ENCODE peak calls at places on chromosomes 2 and 18, in five cellular contexts. C, W, O, U and F are unnamed samples.

GRCh38 chr18:24934231-24934932 is 417.6 kb downstream of the ZNF521 start:
- DNase-seq in C (no peak), W (no peak), O (no peak), U (no peak), F (no peak)

GRCh38 chr18:34929336-34929780 is 111.9 kb upstream of the MAPRE2 start:
- DNase-seq in C (no peak), W (no peak), O (peak; percentile 49), U (no peak), F (no peak)

GRCh38 chr18:58901783-58902182 is 37.1 kb downstream of the ZNF532 start:
- DNase-seq in C (no peak), W (no peak), O (no peak), U (no peak), F (no peak)

GRCh38 chr2:150643106-150643730 is 155.8 kb upstream of the RND3 start:
- DNase-seq in C (no peak), W (no peak), O (no peak), U (no peak), F (no peak)

GRCh38 chr2:79940366-79940765 is 364.2 kb downstream of the LRRTM1 start:
- DNase-seq in C (no peak), W (no peak), O (no peak), U (no peak), F (no peak)

GRCh38 chr2:36367497-36368353 is 12.1 kb downstream of the CRIM1 start:
- DNase-seq in C (no peak), W (no peak), O (no peak), U (no peak), F (no peak)

GRCh38 chr2:96891591-96892333 is 21.9 kb upstream of the SEMA4C start:
- DNase-seq in C (no peak), W (peak; percentile 78), O (no peak), U (no peak), F (peak; percentile 24)

GRCh38 chr2:241565413-241565812 is 6.9 kb downstream of the BOK start:
- DNase-seq in C (peak; percentile 62), W (peak; percentile 52), O (no peak), U (no peak), F (no peak)

GRCh38 chr2:201436141-201436540 is 15.1 kb downstream of the TRAK2 start:
- DNase-seq in C (no peak), W (no peak), O (no peak), U (no peak), F (no peak)

GRCh38 chr2:241007111-241007510 is 8.7 kb downstream of the SNED1 start:
- DNase-seq in C (no peak), W (peak; percentile 22), O (no peak), U (no peak), F (no peak)

GRCh38 chr2:218860950-218861381 is 1.4 kb downstream of the WNT6 start:
- DNase-seq in C (peak; percentile 87), W (peak; percentile 48), O (peak; percentile 71), U (peak; percentile 34), F (no peak)

GRCh38 chr2:190529486-190530104 is 4.9 kb downstream of the NEMP2 start:
- DNase-seq in C (no peak), W (no peak), O (no peak), U (no peak), F (no peak)

GRCh38 chr2:88097192-88097591 is 29.6 kb downstream of the SMYD1 start:
- DNase-seq in C (no peak), W (no peak), O (no peak), U (no peak), F (no peak)

GRCh38 chr18:8754995-8755955 is 49.9 kb downstream of the MTCL1 start:
- DNase-seq in C (no peak), W (no peak), O (no peak), U (peak; percentile 22), F (peak; percentile 85)

GRCh38 chr2:62307469-62308389 is 111.8 kb downstream of the B3GNT2 start:
- DNase-seq in C (no peak), W (no peak), O (no peak), U (peak; percentile 70), F (no peak)

GRCh38 chr2:75309596-75310290 is 110.4 kb upstream of the TACR1 start:
- DNase-seq in C (no peak), W (no peak), O (no peak), U (no peak), F (no peak)

GRCh38 chr2:75311521-75311920 is 112.2 kb upstream of the TACR1 start:
- DNase-seq in C (no peak), W (no peak), O (no peak), U (no peak), F (no peak)

GRCh38 chr2:75315436-75315835 is 116.1 kb upstream of the TACR1 start:
- DNase-seq in C (no peak), W (no peak), O (no peak), U (no peak), F (no peak)

GRCh38 chr2:75310915-75311314 is 111.6 kb upstream of the TACR1 start:
- DNase-seq in C (no peak), W (no peak), O (no peak), U (no peak), F (no peak)

GRCh38 chr2:75311993-75312392 is 112.7 kb upstream of the TACR1 start:
- DNase-seq in C (no peak), W (no peak), O (no peak), U (peak; percentile 22), F (peak; percentile 1)
- H3K36me3 ChIP-seq in C (no peaks in the 10 kb centered on the region), W (no peaks in the 10 kb centered on the region), O (no peaks in the 10 kb centered on the region), U (no peaks in the 10 kb centered on the region), F (no peaks in the 10 kb centered on the region)

GRCh38 chr2:42100696-42101585 is 53.1 kb downstream of the PKDCC start:
- DNase-seq in C (peak; percentile 78), W (peak; percentile 85), O (peak; percentile 76), U (peak; percentile 75), F (peak; percentile 62)

GRCh38 chr2:42099431-42100173 is 51.8 kb downstream of the PKDCC start:
- DNase-seq in C (no peak), W (no peak), O (no peak), U (no peak), F (no peak)

GRCh38 chr2:42103829-42104228 is 56.0 kb downstream of the PKDCC start:
- DNase-seq in C (no peak), W (no peak), O (no peak), U (no peak), F (no peak)

GRCh38 chr2:42102606-42103450 is 55.0 kb downstream of the PKDCC start:
- DNase-seq in C (peak; percentile 81), W (peak; percentile 87), O (peak; percentile 81), U (peak; percentile 61), F (peak; percentile 56)

DNA sequence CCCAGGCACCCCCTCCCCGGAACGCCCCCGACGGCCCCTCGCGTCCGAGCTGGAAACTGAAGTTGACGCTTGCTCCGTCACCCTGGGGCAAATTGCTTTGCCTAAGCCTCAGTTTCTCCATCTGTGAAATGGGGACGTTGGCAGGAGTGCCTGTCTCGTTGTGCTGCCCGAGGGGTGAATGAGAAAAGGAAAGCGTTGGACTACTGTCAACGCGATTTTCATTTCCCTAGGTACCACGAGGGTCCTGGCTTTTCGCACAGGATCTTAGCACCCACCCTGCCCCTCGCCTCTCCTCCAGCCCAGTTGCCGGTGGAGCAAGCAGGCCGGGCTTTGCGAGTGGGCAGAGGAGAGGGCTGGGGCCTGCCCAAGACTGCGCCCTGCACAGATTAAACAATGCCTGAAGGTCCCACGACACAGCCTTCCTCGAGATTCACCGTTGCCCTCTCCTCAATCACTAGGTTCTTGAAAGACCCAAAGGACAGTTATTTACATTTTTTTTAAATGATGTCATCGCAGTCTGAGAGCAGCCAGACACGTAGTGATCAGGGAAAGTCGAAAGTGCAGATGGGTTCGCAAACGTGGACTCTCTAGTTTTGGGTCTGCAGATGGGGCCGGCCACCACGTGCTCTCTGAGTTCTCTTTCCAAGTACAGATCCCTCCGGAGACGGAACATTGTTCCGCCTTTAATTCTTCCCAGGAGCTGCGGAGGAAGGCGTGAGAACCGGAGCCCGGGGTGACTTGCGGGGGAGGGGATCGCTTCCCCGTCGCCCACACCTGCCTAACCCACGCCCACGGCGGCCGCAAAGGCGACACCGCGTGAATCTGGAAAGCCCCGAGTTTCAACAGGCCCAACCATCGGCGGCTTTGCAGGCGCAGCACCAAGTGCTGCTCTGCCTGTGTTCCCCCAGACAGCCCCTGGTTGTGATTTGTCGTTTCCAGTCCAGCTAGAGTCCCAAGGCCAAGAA is 54.1 kb downstream of the PKDCC start:
- DNase-seq in C (peak; percentile 86), W (peak; percentile 93), O (peak; percentile 80), U (peak; percentile 78), F (peak; percentile 95)
- H3K4me1 ChIP-seq in C (peaks cover 33% of the 10 kb centered on the region), W (peaks cover 55% of the 10 kb centered on the region), O (peaks cover 20% of the 10 kb centered on the region), U (peaks cover 13% of the 10 kb centered on the region), F (peaks cover 89% of the 10 kb centered on the region)

DNA sequence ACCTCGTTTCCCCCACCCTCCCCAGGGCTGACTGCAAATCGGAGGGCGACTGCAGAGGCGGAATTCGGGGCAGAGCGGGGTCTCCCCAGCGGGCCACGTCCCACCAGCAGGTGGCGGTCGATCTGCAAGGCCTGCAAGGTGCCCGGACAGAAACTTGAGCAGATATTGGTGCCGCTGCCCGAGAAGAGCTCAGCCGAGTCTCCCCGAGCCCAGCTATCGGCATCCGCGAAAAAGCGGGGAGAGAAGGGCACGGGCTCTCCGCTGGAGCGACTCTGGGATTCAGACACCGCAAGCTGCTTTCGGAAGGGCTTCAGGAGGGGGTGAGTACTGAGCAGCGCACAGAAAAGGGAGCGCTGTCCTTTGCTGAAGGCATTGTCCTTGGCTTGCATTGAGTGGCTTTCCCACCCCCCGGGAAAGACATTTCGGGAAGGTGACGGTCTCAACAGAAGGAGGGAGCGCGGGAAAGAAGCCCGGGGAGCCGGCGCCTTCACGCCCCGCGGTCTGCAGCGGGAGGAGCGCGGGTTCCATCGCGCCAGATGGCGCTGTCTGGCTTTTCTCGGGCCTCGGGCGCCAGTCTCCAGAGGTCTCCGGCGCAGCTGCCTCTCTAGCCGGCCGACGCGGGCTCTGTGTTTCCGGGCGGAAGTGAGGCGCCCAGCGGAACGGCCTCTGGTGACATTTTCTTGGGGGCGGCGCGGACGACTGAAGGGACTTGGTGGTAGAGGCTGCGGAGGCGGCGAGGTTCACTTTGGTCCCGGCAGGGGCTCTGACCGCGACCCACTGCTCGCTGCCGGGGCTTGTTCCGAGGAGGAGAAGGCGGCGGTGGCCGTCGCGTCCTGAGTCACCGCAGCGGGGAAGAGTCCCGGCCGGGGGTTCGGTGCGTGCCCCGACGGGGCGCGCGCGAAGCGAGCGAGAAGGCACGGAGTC is 69.5 kb downstream of the HAUS1 start:
- DNase-seq in C (peak; percentile 94), W (peak; percentile 98), O (peak; percentile 97), U (peak; percentile 93), F (peak; percentile 92)
- H3K27ac ChIP-seq in C (peak overlapping the region; percentile 87), W (peak overlapping the region; percentile 91), O (peak overlapping the region; percentile 94), U (peak overlapping the region; percentile 90), F (peak overlapping the region; percentile 84)

DNA sequence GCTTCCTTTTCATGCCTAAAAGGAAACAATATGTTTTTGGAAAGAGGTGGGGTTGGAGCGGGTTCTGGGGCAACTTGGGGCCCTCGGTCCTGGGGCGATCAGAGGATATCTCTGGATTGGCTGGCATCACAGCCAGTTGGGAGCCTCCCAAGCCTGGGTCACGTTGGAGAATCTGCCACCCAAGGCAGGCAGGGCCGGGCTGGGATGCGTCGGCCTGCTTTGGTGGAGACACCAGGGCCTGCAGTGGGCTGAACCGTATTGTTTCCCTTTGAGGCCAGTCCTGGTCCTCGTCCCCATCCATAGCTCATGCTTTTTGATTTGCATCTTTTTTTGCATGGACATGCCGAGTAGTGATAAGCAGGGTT is 235.8 kb downstream of the ATAD2B start:
- DNase-seq in C (no peak), W (no peak), O (no peak), U (no peak), F (no peak)
- H3K36me3 ChIP-seq in C (peaks cover 75% of the 10 kb centered on the region), W (peaks cover 6% of the 10 kb centered on the region), O (no peaks in the 10 kb centered on the region), U (no peaks in the 10 kb centered on the region), F (no peaks in the 10 kb centered on the region)